ENCODE peak calls at places on chromosomes 7 and 10, in four cellular contexts. One of them, this sample, is unnamed.

GRCh38 chr7:48090095-48090805 is 1.2 kb downstream of the UPP1 start:
- DNase-seq in left ventricle myocardium inferior: peak
- DNase-seq in A549: peak
- DNase-seq in WERI-Rb-1: no peak
- DNase-seq in this sample: no peak

GRCh38 chr10:89352802-89353201 is 25.0 kb downstream of the IFIT3 start:
- DNase-seq in left ventricle myocardium inferior: no peak
- DNase-seq in A549: no peak
- DNase-seq in WERI-Rb-1: no peak
- DNase-seq in this sample: no peak

GRCh38 chr10:48501806-48502771 is 102.8 kb downstream of the ARHGAP22 start:
- DNase-seq in left ventricle myocardium inferior: no peak
- DNase-seq in A549: no peak
- DNase-seq in WERI-Rb-1: peak
- DNase-seq in this sample: no peak

GRCh38 chr7:57375783-57376182 is 74.2 kb upstream of the ZNF716 start:
- DNase-seq in left ventricle myocardium inferior: no peak
- DNase-seq in A549: no peak
- DNase-seq in WERI-Rb-1: no peak
- DNase-seq in this sample: no peak

GRCh38 chr7:141484907-141485306 is 66.3 kb upstream of the AGK start:
- DNase-seq in left ventricle myocardium inferior: no peak
- DNase-seq in A549: no peak
- DNase-seq in WERI-Rb-1: no peak
- DNase-seq in this sample: no peak

GRCh38 chr7:43591551-43592180 is 8.8 kb downstream of the STK17A start:
- DNase-seq in left ventricle myocardium inferior: no peak
- DNase-seq in A549: no peak
- DNase-seq in WERI-Rb-1: no peak
- DNase-seq in this sample: no peak

GRCh38 chr7:98562336-98563182 is 54.5 kb upstream of the NPTX2 start:
- DNase-seq in left ventricle myocardium inferior: no peak
- DNase-seq in A549: no peak
- DNase-seq in WERI-Rb-1: no peak
- DNase-seq in this sample: no peak

GRCh38 chr7:134948246-134948645 is 38.1 kb upstream of the AGBL3 start:
- DNase-seq in left ventricle myocardium inferior: no peak
- DNase-seq in A549: no peak
- DNase-seq in WERI-Rb-1: no peak
- DNase-seq in this sample: no peak

GRCh38 chr10:3241128-3242057 is 68.8 kb upstream of the PITRM1 start:
- DNase-seq in left ventricle myocardium inferior: no peak
- DNase-seq in A549: no peak
- DNase-seq in WERI-Rb-1: no peak
- DNase-seq in this sample: no peak

GRCh38 chr10:100391163-100392002 is 44.4 kb downstream of the SCD start:
- DNase-seq in left ventricle myocardium inferior: no peak
- DNase-seq in A549: no peak
- DNase-seq in WERI-Rb-1: no peak
- DNase-seq in this sample: no peak

GRCh38 chr7:15720849-15721471 is 34.5 kb upstream of the MEOX2 start:
- DNase-seq in left ventricle myocardium inferior: no peak
- DNase-seq in A549: peak
- DNase-seq in WERI-Rb-1: peak
- DNase-seq in this sample: no peak

GRCh38 chr7:16814987-16815386 is 10.2 kb upstream of the AGR2 start:
- DNase-seq in left ventricle myocardium inferior: no peak
- DNase-seq in A549: no peak
- DNase-seq in WERI-Rb-1: no peak
- DNase-seq in this sample: no peak

GRCh38 chr10:62015994-62016393 is 114.5 kb downstream of the ARID5B start:
- DNase-seq in left ventricle myocardium inferior: no peak
- DNase-seq in A549: no peak
- DNase-seq in WERI-Rb-1: no peak
- DNase-seq in this sample: no peak

GRCh38 chr10:3151889-3152565 is 20.6 kb downstream of the PITRM1 start:
- DNase-seq in left ventricle myocardium inferior: no peak
- DNase-seq in A549: no peak
- DNase-seq in WERI-Rb-1: no peak
- DNase-seq in this sample: no peak

GRCh38 chr7:118734541-118734940 is 510.0 kb downstream of the ANKRD7 start:
- DNase-seq in left ventricle myocardium inferior: no peak
- DNase-seq in A549: no peak
- DNase-seq in WERI-Rb-1: no peak
- DNase-seq in this sample: no peak

GRCh38 chr7:18508441-18509427 is 13.2 kb downstream of the HDAC9 start:
- DNase-seq in left ventricle myocardium inferior: no peak
- DNase-seq in A549: peak
- DNase-seq in WERI-Rb-1: no peak
- DNase-seq in this sample: peak

GRCh38 chr7:27140108-27140842 is 3.2 kb downstream of the HOXA5 start:
- DNase-seq in left ventricle myocardium inferior: no peak
- DNase-seq in A549: no peak
- DNase-seq in WERI-Rb-1: no peak
- DNase-seq in this sample: no peak

GRCh38 chr10:63083904-63084689 is 49.0 kb upstream of the NRBF2 start:
- DNase-seq in left ventricle myocardium inferior: peak
- DNase-seq in A549: peak
- DNase-seq in WERI-Rb-1: peak
- DNase-seq in this sample: peak

GRCh38 chr10:61284222-61284890 is 168.8 kb downstream of the TMEM26 start:
- DNase-seq in left ventricle myocardium inferior: no peak
- DNase-seq in A549: peak
- DNase-seq in WERI-Rb-1: no peak
- DNase-seq in this sample: peak

GRCh38 chr7:4267326-4268039 is 414.6 kb upstream of the FOXK1 start:
- DNase-seq in left ventricle myocardium inferior: no peak
- DNase-seq in A549: no peak
- DNase-seq in WERI-Rb-1: no peak
- DNase-seq in this sample: no peak

GRCh38 chr7:114530074-114530611 is 115.5 kb downstream of the FOXP2 start:
- DNase-seq in left ventricle myocardium inferior: no peak
- DNase-seq in A549: peak
- DNase-seq in WERI-Rb-1: no peak
- DNase-seq in this sample: no peak

DNA sequence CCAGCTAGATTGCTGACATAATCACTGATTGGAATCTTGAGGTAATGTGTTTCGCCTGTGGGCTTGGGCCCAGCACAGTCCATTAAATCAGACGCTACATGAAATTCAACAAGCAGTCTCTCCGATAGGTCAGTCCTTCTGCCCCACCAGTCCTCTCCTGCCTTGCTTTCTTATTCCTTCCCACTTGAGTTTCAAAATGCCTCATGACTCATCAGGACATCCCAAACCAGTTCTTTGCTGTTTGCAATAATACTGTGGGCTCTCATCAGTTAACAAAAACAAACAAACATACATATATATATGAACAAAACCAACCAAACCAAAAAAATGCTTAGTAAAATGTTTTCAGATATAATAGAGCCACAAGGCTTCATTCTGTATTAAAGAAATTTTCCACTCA is 599.0 kb downstream of the SORCS1 start:
- DNase-seq in left ventricle myocardium inferior: no peak
- DNase-seq in A549: no peak
- DNase-seq in WERI-Rb-1: no peak
- DNase-seq in this sample: no peak
- H3K4me3 ChIP-seq in left ventricle myocardium inferior: no peak
- H3K4me3 ChIP-seq in A549: no peak
- H3K4me3 ChIP-seq in WERI-Rb-1: no peak
- H3K4me3 ChIP-seq in this sample: no peak

DNA sequence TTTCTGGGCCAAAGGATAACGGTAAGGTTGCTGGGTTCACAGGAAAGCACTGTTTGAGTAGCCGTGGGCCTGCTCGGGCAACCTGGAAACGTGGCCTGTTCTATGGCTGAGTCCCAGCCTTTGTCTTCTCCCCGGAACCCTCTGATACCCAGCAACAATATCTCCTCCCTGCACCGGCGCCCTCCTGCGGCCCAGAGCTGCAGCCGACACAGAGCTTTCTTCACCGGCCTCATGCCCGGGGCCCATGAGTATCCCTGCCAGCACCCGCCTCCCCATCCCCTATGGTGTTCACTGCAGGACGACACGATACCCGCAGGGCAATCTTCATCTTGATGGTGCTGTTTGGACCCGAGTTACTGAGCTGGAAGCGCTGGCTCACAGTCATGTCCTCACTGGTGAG is 38.6 kb upstream of the NCAPG2 start:
- DNase-seq in left ventricle myocardium inferior: no peak
- DNase-seq in A549: no peak
- DNase-seq in WERI-Rb-1: no peak
- DNase-seq in this sample: no peak
- TF ChIP-seq CTCF in left ventricle myocardium inferior: no peak
- TF ChIP-seq CTCF in A549: no peak
- TF ChIP-seq CTCF in WERI-Rb-1: no peak
- TF ChIP-seq CTCF in this sample: no peak

GRCh38 chr10:33333260-33334169 is 952 bp downstream of the NRP1 start:
- DNase-seq in left ventricle myocardium inferior: no peak
- DNase-seq in A549: peak
- DNase-seq in WERI-Rb-1: no peak
- DNase-seq in this sample: peak
- H3K4me3 ChIP-seq in left ventricle myocardium inferior: peak
- H3K4me3 ChIP-seq in A549: peak
- H3K4me3 ChIP-seq in WERI-Rb-1: peak
- H3K4me3 ChIP-seq in this sample: peak

DNA sequence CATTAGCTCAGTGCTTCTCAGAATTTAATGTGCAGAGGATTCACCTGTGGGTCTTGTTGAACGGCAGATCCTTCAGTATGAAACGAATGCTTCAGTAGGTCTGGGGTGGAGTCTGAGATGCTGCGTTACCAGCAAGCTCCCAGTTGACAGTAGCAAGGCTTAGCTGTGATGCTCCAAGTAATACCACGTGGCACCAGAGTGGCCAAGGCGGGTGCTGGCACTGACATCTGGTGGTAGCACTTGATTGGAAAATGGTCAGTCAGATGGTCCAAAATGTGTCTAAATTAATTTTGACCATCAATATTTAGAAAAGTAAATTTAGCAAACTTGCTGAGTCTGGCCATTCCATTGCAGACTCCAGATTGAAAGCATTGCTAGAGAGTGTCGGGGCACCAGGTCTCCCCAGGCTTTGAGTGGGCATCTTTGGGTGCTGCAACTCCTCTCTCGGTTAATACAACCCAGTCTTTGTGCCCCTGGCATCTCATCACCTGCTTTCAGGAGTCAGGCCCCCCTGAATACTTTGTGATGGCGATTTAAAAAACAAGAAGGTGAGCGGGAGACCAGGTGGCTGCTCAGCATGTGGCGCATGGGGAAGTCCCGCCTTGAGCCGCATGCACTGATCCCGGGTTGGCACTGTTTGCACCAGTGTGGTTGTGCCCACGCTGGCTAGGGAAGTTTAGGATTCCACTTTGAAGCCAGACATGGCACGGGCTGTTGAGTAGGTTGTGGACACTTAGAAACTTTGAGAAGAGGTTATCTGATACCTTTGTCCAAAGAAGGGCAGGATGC is 130.0 kb downstream of the NT5C2 start:
- DNase-seq in left ventricle myocardium inferior: no peak
- DNase-seq in A549: peak
- DNase-seq in WERI-Rb-1: no peak
- DNase-seq in this sample: no peak
- TF ChIP-seq CTCF in left ventricle myocardium inferior: peak
- TF ChIP-seq CTCF in A549: peak
- TF ChIP-seq CTCF in WERI-Rb-1: no peak
- TF ChIP-seq CTCF in this sample: peak

GRCh38 chr7:53218730-53219504 is 183.5 kb downstream of the POM121L12 start:
- DNase-seq in left ventricle myocardium inferior: peak
- DNase-seq in A549: no peak
- DNase-seq in WERI-Rb-1: no peak
- DNase-seq in this sample: no peak
- H3K4me3 ChIP-seq in left ventricle myocardium inferior: peak
- H3K4me3 ChIP-seq in A549: no peak
- H3K4me3 ChIP-seq in WERI-Rb-1: no peak
- H3K4me3 ChIP-seq in this sample: no peak

GRCh38 chr7:157468221-157469111 is 131.7 kb downstream of the DNAJB6 start:
- DNase-seq in left ventricle myocardium inferior: no peak
- DNase-seq in A549: no peak
- DNase-seq in WERI-Rb-1: no peak
- DNase-seq in this sample: no peak

GRCh38 chr7:157467496-157468212 is 130.8 kb downstream of the DNAJB6 start:
- DNase-seq in left ventricle myocardium inferior: no peak
- DNase-seq in A549: no peak
- DNase-seq in WERI-Rb-1: no peak
- DNase-seq in this sample: no peak

GRCh38 chr7:157464971-157465481 is 128.2 kb downstream of the DNAJB6 start:
- DNase-seq in left ventricle myocardium inferior: no peak
- DNase-seq in A549: no peak
- DNase-seq in WERI-Rb-1: no peak
- DNase-seq in this sample: no peak

GRCh38 chr7:157465597-157466348 is 129.0 kb downstream of the DNAJB6 start:
- DNase-seq in left ventricle myocardium inferior: no peak
- DNase-seq in A549: no peak
- DNase-seq in WERI-Rb-1: no peak
- DNase-seq in this sample: no peak

DNA sequence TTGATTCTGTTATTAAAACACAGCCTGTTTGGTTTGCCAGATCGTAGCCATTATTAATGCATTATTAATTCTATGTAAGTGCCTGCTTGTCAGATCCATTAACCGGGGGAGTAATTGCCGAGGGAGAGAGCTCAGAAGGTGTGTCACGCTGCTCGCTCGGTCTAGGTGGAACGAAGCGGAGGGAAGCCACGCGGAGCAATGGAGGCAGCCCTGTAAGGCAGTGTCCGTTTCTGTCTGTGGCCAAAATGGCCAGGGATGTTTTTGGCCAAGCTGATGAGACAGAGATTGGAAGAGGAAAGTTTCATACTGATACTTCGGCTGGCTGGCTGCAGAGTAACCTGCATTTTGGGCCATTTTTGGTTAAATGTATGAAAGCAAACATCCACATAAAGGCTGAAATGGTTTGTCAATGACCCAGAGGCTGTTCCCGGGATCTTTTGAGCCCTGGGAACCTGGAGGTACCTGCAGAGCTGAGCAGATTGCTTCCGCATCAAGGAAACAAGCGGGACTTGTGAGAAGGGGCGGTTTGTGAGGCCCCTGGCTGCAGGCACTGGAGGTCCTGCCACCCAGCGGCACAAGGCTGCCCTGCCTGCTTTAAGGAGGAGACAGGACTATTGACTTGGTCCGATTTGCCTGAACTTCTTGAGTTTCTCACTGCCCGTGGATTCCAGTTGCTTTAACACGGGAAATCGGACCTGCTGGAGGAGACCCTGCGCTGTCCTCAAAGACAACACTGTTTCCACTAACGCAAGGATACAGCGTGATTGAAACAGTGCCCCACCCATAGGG is 129.9 kb downstream of the DNAJB6 start:
- DNase-seq in left ventricle myocardium inferior: no peak
- DNase-seq in A549: no peak
- DNase-seq in WERI-Rb-1: no peak
- DNase-seq in this sample: no peak
- TF ChIP-seq CTCF in left ventricle myocardium inferior: no peak
- TF ChIP-seq CTCF in A549: no peak
- TF ChIP-seq CTCF in WERI-Rb-1: no peak
- TF ChIP-seq CTCF in this sample: no peak

This sample was measured in retinal pigment epithelial cell.